ENCODE peak calls at places on chromosomes 5 and 9, in nine cellular contexts. E is AG20443; D is sciatic nerve; T is occipital lobe; H is NCI-H1417; C is HuH-7.5; J is T-helper 2 cell; L is stimulated activated CD4-positive, alpha-beta T cell treated with anti-CD3 and anti-CD28 coated beads, Interleukin-1b, Interleukin-23, amount 100 ng/mL, for 24 hours; K is activated T-cell treated with anti-CD3 and anti-CD28 coated beads, Interleukin-2, amount 50 U/mL, for 1 hour. M is an unnamed sample.

GRCh38 chr5:15260347-15261278 is 239.4 kb upstream of the FBXL7 start:
- DNase-seq in L (no peak), H (no peak), D (no peak), J (no peak), K (no peak), E (peak; percentile 37), C (no peak), T (no peak), M (no peak)

GRCh38 chr5:162393555-162393954 is 326.0 kb downstream of the GABRG2 start:
- DNase-seq in E (no peak), J (no peak), D (no peak), L (no peak), K (no peak), T (no peak), C (no peak), H (no peak), M (no peak)

GRCh38 chr5:146042628-146043279 is 62.6 kb downstream of the PLAC8L1 start:
- DNase-seq in J (no peak), H (no peak), T (no peak), E (peak; percentile 73), L (no peak), C (no peak), D (no peak), K (no peak), M (no peak)

GRCh38 chr5:68033961-68034581 is 181.5 kb upstream of the PIK3R1 start:
- DNase-seq in C (no peak), D (peak; percentile 67), L (no peak), T (no peak), H (no peak), E (peak; percentile 39), J (no peak), K (no peak), M (no peak)

GRCh38 chr9:132886358-132886725 is 7.6 kb downstream of the SPACA9 start:
- DNase-seq in C (no peak), D (no peak), E (no peak), H (no peak), L (no peak), T (no peak), K (no peak), J (no peak), M (no peak)

GRCh38 chr9:123860603-123861002 is 69.3 kb downstream of the DENND1A start:
- DNase-seq in J (no peak), T (no peak), L (no peak), E (no peak), H (peak; percentile 33), D (no peak), K (no peak), C (no peak), M (no peak)

GRCh38 chr9:93686127-93686879 is 109.9 kb downstream of the PHF2 start:
- DNase-seq in H (no peak), K (no peak), D (no peak), L (no peak), C (no peak), E (peak; percentile 5), T (no peak), J (no peak), M (no peak)

GRCh38 chr9:106862115-106862945 is 636 bp upstream of the ZNF462 start:
- DNase-seq in T (no peak), H (peak; percentile 85), L (no peak), K (no peak), E (peak; percentile 51), D (no peak), C (peak; percentile 29), J (no peak), M (peak; percentile 35)

GRCh38 chr5:66713998-66714397 is 117.8 kb downstream of the MAST4 start:
- DNase-seq in E (no peak), D (no peak), H (no peak), K (no peak), J (no peak), T (no peak), L (no peak), C (no peak), M (no peak)

GRCh38 chr5:267716-268115 is 3.7 kb upstream of the PDCD6 start:
- DNase-seq in D (no peak), J (no peak), L (no peak), C (no peak), H (no peak), E (no peak), K (no peak), T (no peak), M (no peak)

GRCh38 chr5:126369995-126370731 is 53.0 kb upstream of the GRAMD2B start:
- DNase-seq in T (no peak), D (no peak), C (no peak), K (no peak), H (no peak), L (no peak), E (no peak), J (no peak), M (no peak)

GRCh38 chr9:82574911-82575310 is 488.0 kb downstream of the RASEF start:
- DNase-seq in D (no peak), J (no peak), K (no peak), C (no peak), E (no peak), T (no peak), L (no peak), H (no peak), M (no peak)

GRCh38 chr9:129178579-129178909 is 483 bp upstream of the IER5L start:
- DNase-seq in C (no peak), E (no peak), T (no peak), J (no peak), D (no peak), L (no peak), K (no peak), H (no peak), M (no peak)

M was measured in NCI-H187.